ENCODE peak calls at places on chromosomes 6 and 20, in nine cellular contexts. Z, H, F, K, A, Q, R, L and B are unnamed samples.

GRCh38 chr6:14867807-14868206 is 378.1 kb upstream of the JARID2 start:
- DNase-seq in A (no peak), F (no peak), R (no peak), Z (no peak), K (no peak), Q (no peak), H (no peak), L (no peak), B (no peak)

GRCh38 chr20:2006452-2007381 is 12.9 kb upstream of the PDYN start:
- DNase-seq in Z (no peak), Q (peak), A (no peak), H (peak), L (no peak), R (peak), F (no peak), K (peak), B (no peak)

GRCh38 chr6:111683749-111684267 is 78.1 kb upstream of the TRAF3IP2 start:
- DNase-seq in Z (no peak), A (no peak), K (no peak), F (no peak), L (no peak), R (no peak), Q (no peak), H (no peak), B (no peak)

GRCh38 chr6:7939186-7939863 is 28.7 kb upstream of the TXNDC5 start:
- DNase-seq in R (no peak), H (peak), K (no peak), L (no peak), Z (no peak), F (no peak), Q (no peak), A (no peak), B (no peak)

GRCh38 chr6:129795261-129795660 is 65.9 kb downstream of the TMEM244 start:
- DNase-seq in H (no peak), L (no peak), Q (no peak), R (no peak), Z (no peak), A (no peak), F (no peak), K (no peak), B (no peak)

GRCh38 chr20:36128463-36129176 is 25.9 kb upstream of the EPB41L1 start:
- DNase-seq in K (no peak), H (no peak), R (no peak), F (peak), L (no peak), Z (no peak), Q (peak), A (no peak), B (no peak)

GRCh38 chr6:71367763-71368162 is 79.2 kb downstream of the OGFRL1 start:
- DNase-seq in Z (no peak), K (no peak), L (no peak), F (no peak), R (no peak), Q (no peak), A (no peak), H (no peak), B (no peak)

GRCh38 chr6:93418448-93419303 is 683 bp downstream of the EPHA7 start:
- DNase-seq in R (peak), K (peak), F (no peak), Q (peak), H (no peak), L (peak), Z (peak), A (no peak), B (peak)

GRCh38 chr6:8182209-8182845 is 80.0 kb upstream of the EEF1E1 start:
- DNase-seq in Z (peak), A (no peak), K (no peak), F (no peak), L (no peak), Q (no peak), R (no peak), H (no peak), B (no peak)

GRCh38 chr6:16947461-16948159 is 154.2 kb upstream of the STMND1 start:
- DNase-seq in H (no peak), K (no peak), Q (peak), Z (no peak), R (no peak), F (no peak), A (no peak), L (no peak), B (no peak)

GRCh38 chr6:108074057-108074358 is 533 bp downstream of the OSTM1 start:
- DNase-seq in H (peak), L (no peak), A (no peak), Z (no peak), Q (no peak), K (peak), R (no peak), F (no peak), B (no peak)

GRCh38 chr6:15368186-15368585 is 122.3 kb downstream of the JARID2 start:
- DNase-seq in Q (no peak), L (no peak), R (no peak), H (no peak), K (no peak), F (no peak), A (no peak), Z (no peak), B (no peak)

GRCh38 chr6:1123976-1124375 is 187.9 kb upstream of the FOXQ1 start:
- DNase-seq in Q (no peak), K (peak), F (no peak), A (no peak), R (no peak), H (no peak), L (no peak), Z (no peak), B (no peak)

GRCh38 chr6:107626645-107627044 is 136.7 kb downstream of the SOBP start:
- DNase-seq in A (no peak), H (no peak), R (no peak), Z (no peak), L (no peak), K (no peak), F (no peak), Q (no peak), B (no peak)

DNA sequence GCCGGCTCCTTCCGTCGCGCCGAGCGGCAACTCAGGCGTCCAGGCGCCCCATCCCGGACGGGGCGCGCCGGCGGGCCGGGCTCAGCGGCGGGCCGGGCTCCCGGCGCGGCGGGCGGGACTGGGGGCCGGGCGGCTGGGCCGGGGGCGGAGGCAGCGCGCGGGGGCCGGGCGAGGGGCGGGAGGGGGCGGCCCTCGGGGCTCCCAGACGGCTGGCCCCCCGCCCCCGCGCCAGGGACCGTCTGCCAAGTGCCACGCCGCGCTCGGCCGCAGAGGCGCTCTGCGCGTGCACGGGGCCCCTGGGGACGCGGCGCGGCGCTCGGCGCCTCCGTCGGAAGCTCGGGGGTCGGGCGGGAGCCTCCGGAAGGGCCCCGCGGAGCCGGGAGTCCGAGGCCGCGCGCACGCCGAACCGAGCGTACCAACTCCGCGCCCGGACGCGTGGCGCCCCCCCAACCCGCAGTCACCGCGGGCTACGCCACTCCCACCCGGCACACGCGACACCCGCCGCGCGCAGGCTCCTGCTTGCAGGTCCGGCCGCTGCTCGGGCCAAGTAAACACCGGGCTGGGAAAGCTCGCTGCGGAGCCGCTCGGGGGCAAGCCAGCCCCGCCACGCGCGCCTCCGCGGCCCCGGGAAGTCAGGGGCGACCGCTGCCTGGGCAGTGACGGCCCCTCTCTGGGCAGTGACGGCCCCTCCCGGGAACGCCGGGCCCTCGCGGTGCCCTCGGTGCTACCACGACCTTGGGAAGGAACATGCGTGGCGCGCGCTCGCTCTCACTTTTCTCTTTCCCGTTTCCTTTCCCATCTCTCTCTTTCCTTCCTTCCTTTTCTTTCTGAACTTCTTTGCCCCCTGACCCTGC is at the start of gene PREX1:
- DNase-seq in R (peak), Q (peak), F (peak), L (peak), H (peak), A (peak), Z (peak), K (peak), B (no peak)
- TF ChIP-seq CTCF in R (no peak), Q (no peak), F (peak), L (no peak), H (no peak), A (peak), Z (no peak), K (no peak), B (no peak)

DNA sequence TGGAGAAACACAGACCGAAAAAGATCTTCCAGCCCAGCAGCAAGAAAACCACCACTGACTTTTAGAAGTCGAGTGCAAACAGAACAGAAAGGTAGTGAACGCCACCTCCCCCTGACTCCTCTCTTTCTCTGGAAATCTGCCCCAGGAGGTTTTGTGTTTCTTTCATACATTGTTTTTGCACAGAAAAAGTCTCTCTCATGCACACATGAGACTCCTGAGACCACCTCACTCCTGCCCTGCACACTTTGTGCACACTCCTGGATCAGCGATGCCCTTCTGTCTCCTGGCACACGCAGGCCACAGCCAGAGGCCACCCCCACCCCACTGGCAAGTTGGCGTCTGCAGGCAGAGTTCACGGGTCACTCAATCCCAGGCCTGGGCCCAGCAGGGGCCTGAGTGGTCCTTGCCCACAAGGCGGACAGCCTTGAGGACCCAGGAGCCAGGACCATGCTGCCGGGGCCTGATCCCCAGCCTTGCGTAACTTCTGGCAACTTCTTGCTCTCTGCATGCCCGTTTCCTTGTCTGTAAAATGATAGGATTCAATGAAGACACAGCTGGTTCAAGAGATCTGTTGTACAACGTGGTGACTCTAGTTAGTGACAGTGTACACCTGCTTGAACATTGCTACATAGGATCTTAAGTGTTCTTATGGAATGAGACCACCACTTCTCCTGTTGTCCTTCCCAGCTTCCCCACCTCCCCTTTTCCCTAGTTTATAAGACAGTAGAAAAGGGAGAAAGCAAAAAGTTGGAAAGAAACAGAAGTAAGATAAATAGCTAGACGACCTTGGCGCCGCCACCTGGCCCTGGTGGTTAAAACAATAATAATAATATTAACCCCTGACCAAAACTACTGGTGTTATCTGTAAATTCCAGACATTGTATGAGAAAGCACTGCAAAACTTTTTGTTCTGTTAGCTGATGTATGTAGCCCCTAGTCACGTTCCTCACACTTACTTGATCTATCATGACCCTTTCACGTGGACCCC is 30.2 kb upstream of the CST7 start:
- DNase-seq in H (no peak), L (no peak), F (no peak), Q (no peak), R (peak), Z (no peak), A (no peak), K (peak), B (no peak)
- TF ChIP-seq CTCF in H (no peak), L (no peak), F (no peak), Q (no peak), R (no peak), Z (no peak), A (peak), K (no peak), B (peak)

DNA sequence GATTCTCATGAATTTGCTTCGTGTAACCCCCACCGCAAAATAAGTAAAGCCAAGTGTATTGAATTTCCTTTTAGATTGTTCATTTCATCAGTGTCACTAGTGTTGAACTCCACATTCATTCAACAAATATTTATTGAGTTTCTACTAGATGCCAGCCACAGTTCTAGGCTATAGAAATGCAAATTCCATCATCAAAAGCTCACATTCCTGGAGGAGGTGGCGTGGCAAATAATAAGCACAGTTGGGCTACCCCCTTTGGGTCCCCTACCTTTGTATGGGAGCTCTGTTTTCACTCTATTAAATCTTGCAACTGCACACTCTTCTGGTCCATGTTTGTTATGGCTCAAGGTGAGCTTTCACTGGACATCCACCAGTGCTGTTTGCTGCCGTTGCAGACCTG is 12.7 kb upstream of the ME1 start:
- DNase-seq in L (no peak), H (no peak), Q (no peak), F (no peak), A (no peak), R (no peak), K (no peak), Z (no peak), B (no peak)
- TF ChIP-seq CTCF in L (no peak), H (no peak), Q (no peak), F (no peak), A (no peak), R (no peak), K (no peak), Z (no peak), B (no peak)

DNA sequence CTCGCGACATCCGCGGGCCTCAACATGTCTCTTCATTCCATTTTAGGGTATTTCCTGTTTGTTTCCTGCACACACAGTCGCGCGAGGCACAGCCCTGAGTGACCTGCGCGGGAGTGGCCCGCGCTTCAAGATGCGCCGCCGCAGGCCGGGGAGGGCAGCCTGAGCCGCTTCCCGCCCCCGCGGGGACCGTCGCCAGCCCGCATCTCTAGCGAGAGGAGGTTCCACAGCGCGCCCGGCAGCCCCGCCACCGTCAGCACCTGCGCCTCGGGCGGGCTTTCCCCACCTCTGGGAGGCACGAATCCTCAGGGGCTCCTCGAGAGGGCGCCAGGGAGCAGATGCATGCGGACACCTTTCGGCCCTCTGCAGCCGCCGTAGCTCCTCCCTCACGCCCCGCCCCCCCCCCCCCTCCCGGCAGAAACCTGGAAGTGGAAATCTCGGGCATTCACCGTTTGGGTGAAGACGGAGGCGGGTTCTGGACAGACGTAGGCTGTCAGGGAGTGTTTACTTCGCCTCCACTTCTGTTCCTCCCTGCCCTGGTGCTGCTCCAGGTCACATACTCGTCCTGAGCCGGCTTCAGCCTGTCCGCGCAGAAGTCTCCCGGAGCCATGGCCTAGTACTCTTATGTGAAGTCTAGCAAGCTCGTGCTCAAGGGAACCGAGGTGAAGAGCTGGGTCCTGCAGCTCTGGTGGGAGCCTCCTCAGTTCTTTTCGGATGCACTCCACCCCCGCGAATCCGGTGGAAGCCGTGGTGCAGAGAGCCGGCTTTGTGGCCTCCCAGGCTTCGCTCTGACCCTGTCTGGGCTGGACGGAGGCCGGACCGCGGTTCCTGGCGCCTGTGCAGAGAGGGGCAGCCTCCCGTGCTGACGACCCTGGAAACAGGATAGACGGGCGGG is 880.5 kb upstream of the DEFB115 start:
- DNase-seq in H (peak), K (peak), Q (peak), Z (peak), R (peak), A (peak), L (peak), F (peak), B (peak)
- TF ChIP-seq CTCF in H (peak), K (peak), Q (no peak), Z (no peak), R (no peak), A (peak), L (peak), F (peak), B (no peak)